ENCODE peak calls at places on chromosomes 13 and 19, in five cellular contexts. J is fibroblast of lung, D is Karpas-422, T is GM23338, U is DND-41. X is an unnamed sample.
A peak's percentile ranks its signal among the peaks of the same experiment; 100 is the strongest.

GRCh38 chr19:50777830-50778303 is 7.6 kb downstream of the GPR32 start:
- DNase-seq in D (no peak), T (peak; percentile 90), U (peak; percentile 69), J (no peak), X (peak; percentile 28)

GRCh38 chr19:27775395-27775794 is 1437.6 kb downstream of the UQCRFS1 start:
- DNase-seq in D (no peak), U (no peak), J (no peak), T (no peak), X (no peak)

GRCh38 chr19:14472202-14472961 is 2.8 kb downstream of the PTGER1 start:
- DNase-seq in J (no peak), U (peak; percentile 48), T (peak; percentile 92), D (peak; percentile 52), X (no peak)

GRCh38 chr19:40247735-40248262 is 21.3 kb upstream of the CCNP start:
- DNase-seq in T (no peak), J (no peak), D (no peak), U (no peak), X (no peak)

GRCh38 chr19:55647732-55648656 is at the start of gene CCDC106:
- DNase-seq in J (peak; percentile 86), U (peak; percentile 82), D (peak; percentile 92), T (peak; percentile 96), X (peak; percentile 27)

GRCh38 chr19:50723735-50724521 is 764 bp downstream of the CLEC11A start:
- DNase-seq in J (no peak), D (no peak), T (no peak), U (no peak), X (no peak)

GRCh38 chr19:29497241-29497640 is 28.6 kb upstream of the VSTM2B start:
- DNase-seq in J (no peak), D (no peak), U (no peak), T (no peak), X (no peak)

GRCh38 chr13:44578064-44578394 is 1.9 kb upstream of the TSC22D1 start:
- DNase-seq in U (no peak), J (peak; percentile 42), D (no peak), T (peak; percentile 64), X (no peak)

GRCh38 chr13:98821372-98822237 is 69.1 kb upstream of the SLC15A1 start:
- DNase-seq in J (peak; percentile 25), D (no peak), U (no peak), T (peak; percentile 48), X (no peak)

GRCh38 chr19:48819366-48819816 is 8.6 kb upstream of the BCAT2 start:
- DNase-seq in T (no peak), U (no peak), D (no peak), J (peak; percentile 70), X (peak; percentile 78)

GRCh38 chr13:64531400-64531799 is 2698.7 kb downstream of the PCDH9 start:
- DNase-seq in U (no peak), D (no peak), T (no peak), J (no peak), X (no peak)

GRCh38 chr19:19595171-19595701 is 23.3 kb downstream of the PBX4 start:
- DNase-seq in T (no peak), U (no peak), J (no peak), D (no peak), X (no peak)

GRCh38 chr19:10961763-10962536 is 1.1 kb downstream of the SMARCA4 start:
- DNase-seq in U (no peak), D (peak; percentile 69), J (no peak), T (no peak), X (no peak)

DNA sequence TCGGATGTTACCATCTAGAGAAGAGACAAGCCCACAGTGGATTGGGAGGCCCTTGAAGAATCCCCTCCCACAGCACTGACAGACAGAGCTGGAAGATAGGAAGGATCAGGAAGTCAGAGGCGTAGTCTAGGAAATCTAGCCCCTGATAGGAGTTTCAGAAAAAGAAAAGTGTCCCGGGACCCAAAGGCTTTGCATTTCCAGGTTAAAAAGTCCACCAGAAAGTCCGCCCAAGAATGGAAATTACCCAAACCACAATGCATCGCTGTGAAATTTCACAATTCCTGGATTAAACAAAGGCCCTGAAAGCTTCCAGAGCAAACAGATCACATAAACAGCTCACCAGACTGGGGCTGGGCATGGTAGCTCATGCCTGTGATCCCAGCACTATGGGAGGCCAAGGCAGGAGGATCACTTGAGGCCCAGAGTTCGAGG is 146.9 kb downstream of the KDM4B start:
- DNase-seq in U (no peak), J (peak; percentile 76), D (no peak), T (no peak), X (no peak)
- H4K20me1 ChIP-seq in U (no peaks in the 10 kb centered on the region), J (no peaks in the 10 kb centered on the region), D (no peaks in the 10 kb centered on the region), T (no peaks in the 10 kb centered on the region), X (no peaks in the 10 kb centered on the region)

DNA sequence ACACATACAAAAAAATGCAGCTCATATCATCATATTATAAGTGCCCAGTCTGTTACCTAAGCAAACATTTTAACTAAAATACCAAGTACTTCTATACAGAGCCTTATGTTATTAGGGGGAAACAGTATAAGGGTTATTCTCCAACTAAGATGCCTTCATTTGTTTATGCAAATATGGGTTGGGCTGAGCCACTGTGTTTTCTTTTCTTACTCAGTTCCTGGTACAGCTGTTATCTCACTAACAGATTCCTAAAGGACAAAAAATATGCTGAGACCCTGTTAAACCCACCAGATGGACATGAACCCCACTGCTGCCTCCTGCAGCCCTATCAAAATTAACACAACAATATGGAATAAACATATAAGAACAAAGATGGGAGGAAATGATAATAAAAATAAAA is 34.5 kb upstream of the SMAD9 start:
- DNase-seq in J (no peak), U (no peak), T (no peak), D (no peak), X (no peak)
- H4K20me1 ChIP-seq in J (no peaks in the 10 kb centered on the region), U (no peaks in the 10 kb centered on the region), T (peaks cover 6% of the 10 kb centered on the region), D (no peaks in the 10 kb centered on the region), X (no peaks in the 10 kb centered on the region)

DNA sequence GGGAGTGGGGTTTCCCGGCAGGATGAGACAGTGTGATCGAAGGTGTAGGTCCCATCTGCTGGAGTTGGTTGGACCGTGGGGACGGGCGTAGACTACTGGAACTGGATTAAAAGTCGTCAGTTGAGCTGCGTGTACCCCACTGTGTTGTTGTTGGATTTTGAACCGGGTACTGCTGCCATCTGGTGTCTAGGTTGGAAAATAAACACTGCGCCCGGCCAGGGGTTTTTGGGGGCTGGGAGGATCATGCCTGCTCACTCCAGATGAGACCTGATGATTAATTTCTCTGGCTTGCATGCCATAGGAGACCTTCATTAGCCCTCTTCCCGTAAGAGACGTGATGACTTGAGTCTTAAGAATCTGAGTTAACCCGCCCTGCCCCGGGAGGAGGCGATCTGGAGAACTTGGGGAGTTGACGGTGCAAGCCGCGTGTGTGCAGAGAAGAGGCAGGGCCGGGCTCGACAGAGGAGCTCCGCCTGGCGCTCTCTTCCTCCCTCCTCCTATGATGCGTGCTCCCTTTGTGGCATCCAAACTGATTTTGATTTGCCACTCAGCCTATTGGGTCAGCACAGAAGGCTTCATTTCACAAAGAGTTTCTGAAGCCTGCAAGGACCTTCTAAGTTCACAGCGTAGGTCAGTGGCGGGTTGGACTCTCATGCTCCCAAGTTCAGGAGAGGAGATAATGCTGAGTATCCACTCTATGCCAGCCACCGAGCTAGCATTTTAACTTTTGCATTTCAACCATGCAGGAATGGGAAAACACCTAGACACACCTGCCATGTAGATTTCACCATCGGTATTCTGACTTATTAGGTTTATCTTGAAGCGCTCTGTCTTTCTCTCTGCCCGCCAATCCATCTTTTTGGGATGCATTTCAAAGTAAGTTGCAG is 2.7 kb downstream of the UHRF1 start:
- DNase-seq in D (peak; percentile 82), T (peak; percentile 77), U (peak; percentile 65), J (peak; percentile 100), X (peak; percentile 99)
- H4K20me1 ChIP-seq in D (no peaks in the 10 kb centered on the region), T (peaks cover 32% of the 10 kb centered on the region), U (peaks cover 66% of the 10 kb centered on the region), J (no peaks in the 10 kb centered on the region), X (no peaks in the 10 kb centered on the region)

GRCh38 chr19:33826521-33826920 is 29.9 kb downstream of the KCTD15 start:
- DNase-seq in J (no peak), D (no peak), U (no peak), T (no peak), X (no peak)
- H4K20me1 ChIP-seq in J (no peaks in the 10 kb centered on the region), D (no peaks in the 10 kb centered on the region), U (no peaks in the 10 kb centered on the region), T (no peaks in the 10 kb centered on the region), X (no peaks in the 10 kb centered on the region)

DNA sequence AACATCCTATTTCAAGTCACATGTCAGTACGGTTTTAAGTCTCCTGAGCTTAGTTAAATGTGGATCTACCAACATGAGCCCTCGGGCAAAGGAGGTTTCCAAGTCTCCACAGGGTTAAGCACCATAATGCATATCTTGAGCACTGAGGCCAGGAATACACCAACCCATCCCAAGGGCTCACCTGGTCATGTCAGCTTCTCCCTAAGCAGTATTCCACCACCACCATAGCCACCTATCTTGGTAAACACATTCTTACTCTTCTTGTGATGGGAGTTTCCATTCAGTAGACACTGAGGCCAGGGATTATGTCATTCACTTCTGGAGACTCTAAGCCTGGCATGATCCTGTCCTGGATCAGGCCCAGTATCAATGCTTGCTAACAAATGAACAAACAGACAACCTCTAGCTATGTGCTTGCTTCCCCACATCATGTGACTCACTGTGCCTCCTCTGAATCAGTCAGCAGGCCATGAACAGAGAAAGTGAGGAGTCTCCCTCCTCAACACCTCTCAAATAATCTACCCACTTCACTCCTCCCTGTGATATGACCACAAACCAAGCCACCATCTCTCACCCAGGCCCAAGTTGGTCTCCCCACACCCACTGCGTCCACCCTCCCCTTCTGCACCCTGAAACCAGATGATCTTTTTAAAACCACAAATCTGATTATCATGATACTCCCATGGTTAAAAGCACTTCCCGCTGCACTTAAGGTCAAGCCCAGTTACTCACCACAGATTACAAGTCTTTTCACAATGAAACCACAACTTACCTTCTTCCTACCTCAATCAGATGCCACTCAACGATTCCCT is 5.8 kb downstream of the PEG3 start:
- DNase-seq in J (no peak), T (no peak), U (no peak), D (no peak), X (no peak)
- H4K20me1 ChIP-seq in J (no peaks in the 10 kb centered on the region), T (no peaks in the 10 kb centered on the region), U (no peaks in the 10 kb centered on the region), D (no peaks in the 10 kb centered on the region), X (no peaks in the 10 kb centered on the region)

GRCh38 chr19:12947702-12948596 is 2.3 kb downstream of the RAD23A start:
- DNase-seq in T (no peak), D (no peak), J (no peak), U (no peak), X (no peak)

GRCh38 chr19:12944064-12944674 is 1.5 kb upstream of the RAD23A start:
- DNase-seq in J (no peak), U (no peak), T (no peak), D (peak; percentile 61), X (no peak)

GRCh38 chr19:12946092-12946845 is 607 bp downstream of the RAD23A start:
- DNase-seq in T (peak; percentile 95), J (peak; percentile 84), U (peak; percentile 69), D (peak; percentile 91), X (peak; percentile 79)

GRCh38 chr19:12943437-12944044 is 2.1 kb upstream of the RAD23A start:
- DNase-seq in J (no peak), T (no peak), D (peak; percentile 64), U (no peak), X (no peak)

GRCh38 chr19:12945479-12946091 is at the start of gene RAD23A:
- DNase-seq in J (peak; percentile 96), U (peak; percentile 97), T (peak; percentile 99), D (peak; percentile 99), X (peak; percentile 96)
- H4K20me1 ChIP-seq in J (peaks cover under 1% of the 10 kb centered on the region), U (peaks cover 50% of the 10 kb centered on the region), T (peaks cover 25% of the 10 kb centered on the region), D (peaks cover 2% of the 10 kb centered on the region), X (no peaks in the 10 kb centered on the region)

X was measured in mammary epithelial cell.